ENCODE peak calls at places on chromosomes 6 and 20, in seven cellular contexts. P is globus pallidus, D is glomerular endothelial cell, I is neural crest cell, M is NCI-H460, J is GM23338, Q is choroid plexus epithelial cell. V is an unnamed sample.
A peak's percentile ranks its signal among the peaks of the same experiment; 100 is the strongest.

GRCh38 chr6:56541736-56542366 is 100.8 kb downstream of the DST start:
- DNase-seq in M (no peak), Q (no peak), I (no peak), D (no peak), J (no peak), P (no peak), V (no peak)

GRCh38 chr20:29689411-29690225 is 1567.8 kb upstream of the DEFB115 start:
- DNase-seq in M (peak; percentile 60), D (no peak), P (no peak), Q (no peak), J (no peak), I (no peak), V (no peak)

GRCh38 chr6:149150999-149151398 is 166.5 kb upstream of the TAB2 start:
- DNase-seq in M (no peak), D (no peak), I (no peak), J (no peak), P (no peak), Q (no peak), V (no peak)

GRCh38 chr6:1039191-1039590 is 272.7 kb upstream of the FOXQ1 start:
- DNase-seq in M (no peak), P (no peak), Q (no peak), D (no peak), J (no peak), I (no peak), V (no peak)

GRCh38 chr6:149170564-149171452 is 146.7 kb upstream of the TAB2 start:
- DNase-seq in J (no peak), P (no peak), Q (peak; percentile 31), D (no peak), I (no peak), M (no peak), V (no peak)

GRCh38 chr20:3889489-3890409 is 562 bp downstream of the PANK2 start:
- DNase-seq in I (peak; percentile 15), P (no peak), M (no peak), Q (no peak), J (peak; percentile 39), D (no peak), V (peak; percentile 56)

GRCh38 chr6:101918476-101918875 is 525.0 kb downstream of the GRIK2 start:
- DNase-seq in D (no peak), I (no peak), J (no peak), Q (peak; percentile 15), M (no peak), P (no peak), V (no peak)

GRCh38 chr20:4112490-4113420 is 97.4 kb upstream of the RNF24 start:
- DNase-seq in D (no peak), P (peak; percentile 31), J (no peak), I (no peak), Q (peak; percentile 81), M (no peak), V (no peak)

GRCh38 chr6:138088307-138088744 is 18.9 kb downstream of the PERP start:
- DNase-seq in M (peak; percentile 61), Q (peak; percentile 96), D (no peak), P (no peak), J (no peak), I (no peak), V (no peak)

GRCh38 chr20:45991616-45992015 is 17.1 kb upstream of the MMP9 start:
- DNase-seq in P (no peak), J (no peak), M (no peak), I (no peak), D (no peak), Q (no peak), V (no peak)

GRCh38 chr6:90080876-90081464 is 186.7 kb downstream of the GJA10 start:
- DNase-seq in P (no peak), I (no peak), D (no peak), J (no peak), M (no peak), Q (no peak), V (no peak)

GRCh38 chr6:13383280-13384163 is 55.2 kb upstream of the TBC1D7 start:
- DNase-seq in P (no peak), M (no peak), D (no peak), J (no peak), I (no peak), Q (peak; percentile 67), V (no peak)

GRCh38 chr20:22686097-22686496 is 101.7 kb upstream of the FOXA2 start:
- DNase-seq in M (peak; percentile 38), Q (peak; percentile 83), D (no peak), J (peak; percentile 85), I (peak; percentile 34), P (peak; percentile 51), V (peak; percentile 82)

GRCh38 chr20:44231713-44232468 is 15.2 kb upstream of the GDAP1L1 start:
- DNase-seq in I (no peak), D (no peak), J (peak; percentile 54), P (no peak), Q (peak; percentile 9), M (no peak), V (peak; percentile 47)

GRCh38 chr20:24742436-24742835 is 206.6 kb upstream of the CST7 start:
- DNase-seq in Q (no peak), M (no peak), P (no peak), J (no peak), D (no peak), I (no peak), V (no peak)

GRCh38 chr20:22027423-22027822 is 322.0 kb downstream of the PAX1 start:
- DNase-seq in P (no peak), D (no peak), I (no peak), M (no peak), Q (no peak), J (no peak), V (no peak)

GRCh38 chr20:48923149-48923718 is 1.7 kb downstream of the ARFGEF2 start:
- DNase-seq in Q (no peak), P (no peak), M (no peak), D (no peak), I (no peak), J (no peak), V (no peak)

GRCh38 chr6:7912736-7913517 is 2.3 kb upstream of the TXNDC5 start:
- DNase-seq in P (no peak), J (no peak), M (no peak), I (no peak), D (no peak), Q (no peak), V (no peak)

GRCh38 chr20:8749986-8750385 is 318.9 kb upstream of the PLCB4 start:
- DNase-seq in Q (peak; percentile 54), M (no peak), I (no peak), J (no peak), P (no peak), D (no peak), V (no peak)

GRCh38 chr20:48012401-48012974 is 227.2 kb upstream of the SULF2 start:
- DNase-seq in D (no peak), Q (peak; percentile 91), P (no peak), I (no peak), J (no peak), M (no peak), V (no peak)

GRCh38 chr6:100461920-100462295 is 2.8 kb downstream of the SIM1 start:
- DNase-seq in M (no peak), J (no peak), P (no peak), D (no peak), Q (no peak), I (no peak), V (no peak)

GRCh38 chr20:51276331-51276730 is 253.4 kb upstream of the KCNG1 start:
- DNase-seq in D (no peak), Q (no peak), J (no peak), M (no peak), I (no peak), P (no peak), V (no peak)

GRCh38 chr20:19300395-19300794 is 88.0 kb downstream of the SLC24A3 start:
- DNase-seq in J (no peak), M (no peak), I (no peak), D (no peak), Q (no peak), P (no peak), V (no peak)

GRCh38 chr6:82076855-82077254 is 170.7 kb downstream of the IBTK start:
- DNase-seq in D (no peak), J (no peak), M (no peak), I (no peak), P (no peak), Q (no peak), V (no peak)

GRCh38 chr20:52305843-52306242 is 114.3 kb upstream of the ZFP64 start:
- DNase-seq in D (no peak), I (no peak), P (no peak), Q (no peak), M (no peak), J (no peak), V (no peak)

GRCh38 chr20:58512808-58513552 is 2.2 kb downstream of the APCDD1L start:
- DNase-seq in I (no peak), D (no peak), M (no peak), P (no peak), J (peak; percentile 27), Q (no peak), V (no peak)

GRCh38 chr20:31723282-31724078 is 812 bp upstream of the BCL2L1 start:
- DNase-seq in I (peak; percentile 100), P (peak; percentile 99), D (no peak), M (peak; percentile 96), J (peak; percentile 100), Q (peak; percentile 99), V (peak; percentile 100)

GRCh38 chr6:107354470-107354869 is 104.9 kb downstream of the PDSS2 start:
- DNase-seq in I (no peak), Q (no peak), P (no peak), D (no peak), M (no peak), J (no peak), V (no peak)

GRCh38 chr6:89037156-89037900 is 43.2 kb upstream of the PNRC1 start:
- DNase-seq in Q (no peak), D (no peak), I (no peak), J (no peak), M (no peak), P (no peak), V (no peak)

GRCh38 chr6:140320799-140321099 is 946.3 kb upstream of the CITED2 start:
- DNase-seq in J (no peak), D (no peak), P (peak; percentile 20), Q (no peak), M (no peak), I (no peak), V (no peak)

GRCh38 chr20:5402903-5403531 is 86.3 kb upstream of the PROKR2 start:
- DNase-seq in P (no peak), M (peak; percentile 23), J (peak; percentile 79), D (no peak), Q (peak; percentile 63), I (peak; percentile 46), V (peak; percentile 43)

GRCh38 chr6:73657201-73657600 is 3.4 kb upstream of the SLC17A5 start:
- DNase-seq in D (no peak), M (no peak), I (no peak), P (no peak), Q (no peak), J (no peak), V (no peak)

GRCh38 chr6:81876977-81877376 is 124.5 kb upstream of the TENT5A start:
- DNase-seq in M (no peak), D (no peak), I (no peak), P (no peak), J (no peak), Q (no peak), V (no peak)